ENCODE peak calls at places on chromosomes 4 and X, in seven cellular contexts. W is NCI-H2081, B is MV-4-11, D is cardiac muscle cell, J is amygdala, H is A549, F is ACHN. Q is an unnamed sample.

GRCh38 chrX:119067023-119067739 is 5.6 kb upstream of the CT47C1 start:
- DNase-seq in W (peak; percentile 62), B (peak; percentile 27), D (peak; percentile 55), J (no peak), H (peak; percentile 50), F (peak; percentile 42), Q (peak; percentile 67)

GRCh38 chrX:20032201-20032600 is 41.3 kb upstream of the BCLAF3 start:
- DNase-seq in W (no peak), B (no peak), D (no peak), J (no peak), H (no peak), F (no peak), Q (no peak)

GRCh38 chr4:1463088-1463926 is 57.1 kb upstream of the NKX1-1 start:
- DNase-seq in W (no peak), B (no peak), D (no peak), J (no peak), H (no peak), F (no peak), Q (no peak)

GRCh38 chr4:6878451-6879059 is 31.1 kb upstream of the TBC1D14 start:
- DNase-seq in W (no peak), B (no peak), D (no peak), J (no peak), H (no peak), F (no peak), Q (no peak)

GRCh38 chr4:4772534-4772933 is 86.9 kb upstream of the MSX1 start:
- DNase-seq in W (no peak), B (no peak), D (no peak), J (no peak), H (no peak), F (no peak), Q (no peak)

GRCh38 chrX:103330601-103331397 is 760 bp downstream of the TCEAL7 start:
- DNase-seq in W (no peak), B (no peak), D (peak; percentile 20), J (no peak), H (no peak), F (no peak), Q (peak; percentile 63)

GRCh38 chrX:103475381-103475780 is 43.9 kb downstream of the RAB40A start:
- DNase-seq in W (no peak), B (no peak), D (no peak), J (no peak), H (no peak), F (no peak), Q (no peak)

GRCh38 chrX:97126020-97126419 is 242.3 kb downstream of the RPA4 start:
- DNase-seq in W (no peak), B (no peak), D (no peak), J (no peak), H (no peak), F (no peak), Q (no peak)

GRCh38 chr4:171929477-171929876 is 116.3 kb downstream of the GALNTL6 start:
- DNase-seq in W (no peak), B (no peak), D (no peak), J (no peak), H (no peak), F (no peak), Q (no peak)

GRCh38 chrX:41730101-41730500 is 6.1 kb downstream of the GPR82 start:
- DNase-seq in W (no peak), B (no peak), D (no peak), J (no peak), H (no peak), F (no peak), Q (no peak)

GRCh38 chr4:179353791-179354190 is 1911.6 kb upstream of the AGA start:
- DNase-seq in W (no peak), B (no peak), D (no peak), J (no peak), H (no peak), F (no peak), Q (no peak)

GRCh38 chrX:11458175-11458574 is 165.0 kb downstream of the AMELX start:
- DNase-seq in W (no peak), B (no peak), D (no peak), J (no peak), H (no peak), F (no peak), Q (peak; percentile 44)

GRCh38 chrX:107978707-107979307 is 3.4 kb downstream of the TEX13B start:
- DNase-seq in W (no peak), B (no peak), D (peak; percentile 44), J (no peak), H (peak; percentile 48), F (peak; percentile 25), Q (peak; percentile 13)

GRCh38 chrX:154371771-154372300 is 2.6 kb downstream of the FLNA start:
- DNase-seq in W (no peak), B (no peak), D (no peak), J (no peak), H (no peak), F (no peak), Q (no peak)

GRCh38 chrX:48043056-48043455 is 28.4 kb downstream of the ZNF630 start:
- DNase-seq in W (no peak), B (no peak), D (no peak), J (no peak), H (no peak), F (no peak), Q (no peak)

GRCh38 chr4:8324640-8325239 is 55.2 kb downstream of the HTRA3 start:
- DNase-seq in W (no peak), B (no peak), D (no peak), J (no peak), H (no peak), F (no peak), Q (no peak)

GRCh38 chr4:149306537-149306936 is 509.1 kb downstream of the IQCM start:
- DNase-seq in W (no peak), B (no peak), D (no peak), J (no peak), H (no peak), F (no peak), Q (no peak)

GRCh38 chr4:145177906-145178538 is 2.4 kb downstream of the OTUD4 start:
- DNase-seq in W (no peak), B (peak; percentile 82), D (no peak), J (no peak), H (peak; percentile 12), F (peak; percentile 20), Q (peak; percentile 47)

GRCh38 chr4:62053974-62054373 is 853.8 kb downstream of the ADGRL3 start:
- DNase-seq in W (no peak), B (no peak), D (no peak), J (no peak), H (no peak), F (no peak), Q (no peak)

GRCh38 chr4:1769692-1770091 is 23.4 kb upstream of the FGFR3 start:
- DNase-seq in W (no peak), B (no peak), D (no peak), J (no peak), H (no peak), F (no peak), Q (no peak)

GRCh38 chrX:128781506-128781905 is 729.3 kb upstream of the ACTRT1 start:
- DNase-seq in W (peak; percentile 17), B (no peak), D (peak; percentile 24), J (no peak), H (peak; percentile 44), F (no peak), Q (no peak)

GRCh38 chr4:148225639-148226038 is 216.6 kb downstream of the NR3C2 start:
- DNase-seq in W (no peak), B (no peak), D (no peak), J (no peak), H (no peak), F (no peak), Q (no peak)

GRCh38 chr4:57865264-57865663 is 755.1 kb upstream of the IGFBP7 start:
- DNase-seq in W (no peak), B (no peak), D (no peak), J (no peak), H (no peak), F (no peak), Q (no peak)

GRCh38 chr4:180292339-180292738 is 1950.9 kb upstream of the TENM3 start:
- DNase-seq in W (no peak), B (no peak), D (no peak), J (no peak), H (no peak), F (no peak), Q (no peak)

GRCh38 chr4:80182237-80182866 is 15.0 kb upstream of the PRDM8 start:
- DNase-seq in W (no peak), B (no peak), D (no peak), J (no peak), H (no peak), F (no peak), Q (no peak)

GRCh38 chr4:179625391-179625790 is 2183.2 kb upstream of the AGA start:
- DNase-seq in W (no peak), B (no peak), D (no peak), J (no peak), H (no peak), F (peak; percentile 27), Q (no peak)

GRCh38 chrX:139191746-139192385 is 338.7 kb upstream of the F9 start:
- DNase-seq in W (no peak), B (no peak), D (no peak), J (no peak), H (no peak), F (no peak), Q (no peak)

GRCh38 chr4:112807083-112807482 is 170.1 kb downstream of the LARP7 start:
- DNase-seq in W (no peak), B (no peak), D (no peak), J (no peak), H (no peak), F (no peak), Q (no peak)

GRCh38 chrX:3548743-3549441 is 164.6 kb downstream of the PRKX start:
- DNase-seq in W (peak; percentile 26), B (peak; percentile 70), D (peak; percentile 29), J (no peak), H (peak; percentile 58), F (peak; percentile 42), Q (peak; percentile 0)

GRCh38 chr4:40057540-40058091 is 966 bp downstream of the N4BP2 start:
- DNase-seq in W (peak; percentile 87), B (peak; percentile 94), D (peak; percentile 91), J (no peak), H (peak; percentile 95), F (peak; percentile 94), Q (peak; percentile 98)

GRCh38 chr4:25862411-25863346 is at the start of gene SEL1L3:
- DNase-seq in W (peak; percentile 58), B (no peak), D (peak; percentile 56), J (no peak), H (peak; percentile 2), F (peak; percentile 25), Q (peak; percentile 59)

GRCh38 chr4:144090744-144091143 is 49.8 kb downstream of the GYPA start:
- DNase-seq in W (no peak), B (no peak), D (no peak), J (no peak), H (no peak), F (no peak), Q (no peak)

GRCh38 chr4:26896636-26897035 is 36.0 kb downstream of the STIM2 start:
- DNase-seq in W (no peak), B (no peak), D (no peak), J (no peak), H (no peak), F (peak; percentile 11), Q (no peak)

GRCh38 chrX:17174671-17175070 is 200.3 kb upstream of the NHS start:
- DNase-seq in W (no peak), B (no peak), D (no peak), J (no peak), H (no peak), F (no peak), Q (no peak)

GRCh38 chr4:7060346-7061150 is 7.3 kb downstream of the GRPEL1 start:
- DNase-seq in W (no peak), B (peak; percentile 91), D (no peak), J (no peak), H (no peak), F (no peak), Q (no peak)

GRCh38 chr4:112361181-112361791 is 64.1 kb downstream of the ALPK1 start:
- DNase-seq in W (no peak), B (no peak), D (no peak), J (no peak), H (peak; percentile 0), F (no peak), Q (no peak)

GRCh38 chr4:108878781-108879180 is 115.9 kb upstream of the ETNPPL start:
- DNase-seq in W (no peak), B (no peak), D (no peak), J (no peak), H (no peak), F (no peak), Q (no peak)

Q was measured in G401.